ENCODE peak calls at places on chromosome 22, in eight cellular contexts. K is pancreas, S is left ventricle myocardium inferior, G is tibial artery, O is GM12864, L is HL-60, H is choroid plexus epithelial cell, N is brain microvascular endothelial cell. I is an unnamed sample.

GRCh38 chr22:22811016-22812009 is 76.3 kb upstream of the IGLL5 start:
- DNase-seq in S (no peak), L (peak), H (no peak), G (no peak), N (no peak), O (no peak), K (no peak), I (no peak)

GRCh38 chr22:49429066-49429465 is 398.6 kb downstream of the BRD1 start:
- DNase-seq in N (no peak), S (no peak), O (no peak), L (no peak), G (no peak), K (no peak), H (no peak), I (no peak)

GRCh38 chr22:17167486-17167885 is 8.4 kb upstream of the HDHD5 start:
- DNase-seq in K (peak), S (peak), N (no peak), L (no peak), H (no peak), O (no peak), G (peak), I (no peak)

GRCh38 chr22:39300198-39300830 is 19.1 kb downstream of the RPL3 start:
- DNase-seq in S (peak), N (no peak), G (peak), O (no peak), K (no peak), L (peak), H (no peak), I (no peak)

GRCh38 chr22:23313791-23314567 is 133.7 kb downstream of the BCR start:
- DNase-seq in G (no peak), H (no peak), N (no peak), K (no peak), O (no peak), L (no peak), S (no peak), I (no peak)

GRCh38 chr22:39980635-39981034 is 14.1 kb upstream of the FAM83F start:
- DNase-seq in N (no peak), L (no peak), G (no peak), K (no peak), S (no peak), O (no peak), H (peak), I (no peak)

GRCh38 chr22:35656284-35656752 is 8.1 kb downstream of the APOL6 start:
- DNase-seq in O (no peak), K (no peak), L (no peak), G (no peak), S (no peak), N (no peak), H (peak), I (no peak)

GRCh38 chr22:49975543-49976389 is 15.2 kb downstream of the PIM3 start:
- DNase-seq in G (peak), L (no peak), S (peak), K (peak), H (no peak), O (no peak), N (no peak), I (no peak)

GRCh38 chr22:35541254-35541748 is 670 bp downstream of the RASD2 start:
- DNase-seq in N (no peak), H (no peak), G (no peak), L (no peak), K (peak), O (no peak), S (no peak), I (no peak)

GRCh38 chr22:19005905-19006304 is 69.8 kb upstream of the PRODH start:
- DNase-seq in N (no peak), G (no peak), H (no peak), S (no peak), K (no peak), L (no peak), O (no peak), I (no peak)

GRCh38 chr22:28018461-28018927 is 99.4 kb upstream of the PITPNB start:
- DNase-seq in K (no peak), G (peak), H (no peak), N (no peak), L (no peak), O (no peak), S (peak), I (no peak)

GRCh38 chr22:49915610-49916009 is 2.6 kb downstream of the ALG12 start:
- DNase-seq in O (no peak), G (no peak), L (no peak), K (no peak), H (no peak), S (no peak), N (no peak), I (no peak)

GRCh38 chr22:39518124-39518786 is 2.1 kb upstream of the ATF4 start:
- DNase-seq in S (no peak), O (no peak), G (no peak), H (peak), L (no peak), N (no peak), K (no peak), I (no peak)

GRCh38 chr22:30647536-30647935 is 12.0 kb downstream of the SLC35E4 start:
- DNase-seq in O (no peak), H (no peak), S (no peak), K (no peak), L (no peak), G (no peak), N (no peak), I (no peak)

GRCh38 chr22:49768961-49769690 is 58.5 kb downstream of the BRD1 start:
- DNase-seq in H (peak), S (peak), G (peak), O (no peak), N (no peak), K (peak), L (no peak), I (no peak)

GRCh38 chr22:31284241-31284745 is 8.0 kb downstream of the PIK3IP1 start:
- DNase-seq in K (no peak), S (no peak), H (no peak), N (no peak), O (no peak), L (no peak), G (no peak), I (no peak)

GRCh38 chr22:43001271-43002197 is 13.4 kb downstream of the PACSIN2 start:
- DNase-seq in H (peak), L (no peak), K (no peak), G (no peak), S (no peak), O (no peak), N (peak), I (peak)

GRCh38 chr22:27238935-27239510 is 562.5 kb downstream of the MN1 start:
- DNase-seq in N (peak), O (no peak), H (peak), G (peak), S (peak), K (peak), L (no peak), I (peak)

GRCh38 chr22:42662114-42663021 is 13.2 kb upstream of the CYB5R3 start:
- DNase-seq in O (no peak), G (peak), N (peak), S (peak), H (peak), L (no peak), K (peak), I (peak)

GRCh38 chr22:22196018-22196533 is 48.5 kb upstream of the VPREB1 start:
- DNase-seq in H (no peak), N (no peak), K (no peak), G (no peak), L (no peak), O (peak), S (no peak), I (no peak)

GRCh38 chr22:39173787-39174497 is 21.5 kb upstream of the CBX7 start:
- DNase-seq in O (no peak), L (no peak), N (no peak), G (peak), K (no peak), H (peak), S (no peak), I (no peak)

GRCh38 chr22:25853501-25853900 is 111.5 kb downstream of the MYO18B start:
- DNase-seq in L (no peak), H (no peak), S (no peak), O (no peak), K (no peak), G (no peak), N (no peak), I (no peak)

GRCh38 chr22:19522190-19522880 is 1.9 kb downstream of the CLDN5 start:
- DNase-seq in G (no peak), L (no peak), O (no peak), K (no peak), N (no peak), H (no peak), S (peak), I (no peak)

GRCh38 chr22:49181942-49182341 is 645.7 kb downstream of the BRD1 start:
- DNase-seq in N (no peak), K (no peak), O (no peak), H (no peak), G (no peak), S (no peak), L (no peak), I (no peak)

DNA sequence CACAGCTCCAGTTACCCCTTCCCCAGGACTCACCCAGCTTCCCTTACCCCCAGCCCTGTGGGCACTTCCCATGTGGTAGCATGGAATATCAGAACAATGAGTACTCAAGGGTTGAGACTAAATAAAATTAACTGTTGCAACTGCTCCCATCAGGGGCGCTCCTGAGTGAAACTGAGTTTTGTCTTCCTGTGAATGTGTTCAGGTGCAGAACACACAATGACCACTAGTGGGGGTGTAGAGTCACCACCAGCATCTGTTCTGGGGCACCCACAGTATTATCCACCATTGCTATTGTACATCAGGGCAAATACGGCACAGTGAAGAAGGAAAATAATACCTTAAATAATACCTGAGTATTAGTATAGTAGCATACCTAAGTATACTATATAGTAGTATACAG is 689.7 kb downstream of the TBC1D22A start:
- DNase-seq in G (no peak), L (peak), O (no peak), S (no peak), H (no peak), K (no peak), N (no peak), I (no peak)
- TF ChIP-seq CTCF in G (no peak), L (peak), O (peak), S (peak), H (no peak), K (no peak), N (peak), I (peak)

GRCh38 chr22:24330636-24331035 is 60.0 kb downstream of the SPECC1L start:
- DNase-seq in L (no peak), H (peak), O (no peak), N (peak), K (no peak), G (no peak), S (no peak), I (no peak)
- H3K4me3 ChIP-seq in L (no peak), H (no peak), O (no peak), N (no peak), K (no peak), G (no peak), S (no peak), I (no peak)

DNA sequence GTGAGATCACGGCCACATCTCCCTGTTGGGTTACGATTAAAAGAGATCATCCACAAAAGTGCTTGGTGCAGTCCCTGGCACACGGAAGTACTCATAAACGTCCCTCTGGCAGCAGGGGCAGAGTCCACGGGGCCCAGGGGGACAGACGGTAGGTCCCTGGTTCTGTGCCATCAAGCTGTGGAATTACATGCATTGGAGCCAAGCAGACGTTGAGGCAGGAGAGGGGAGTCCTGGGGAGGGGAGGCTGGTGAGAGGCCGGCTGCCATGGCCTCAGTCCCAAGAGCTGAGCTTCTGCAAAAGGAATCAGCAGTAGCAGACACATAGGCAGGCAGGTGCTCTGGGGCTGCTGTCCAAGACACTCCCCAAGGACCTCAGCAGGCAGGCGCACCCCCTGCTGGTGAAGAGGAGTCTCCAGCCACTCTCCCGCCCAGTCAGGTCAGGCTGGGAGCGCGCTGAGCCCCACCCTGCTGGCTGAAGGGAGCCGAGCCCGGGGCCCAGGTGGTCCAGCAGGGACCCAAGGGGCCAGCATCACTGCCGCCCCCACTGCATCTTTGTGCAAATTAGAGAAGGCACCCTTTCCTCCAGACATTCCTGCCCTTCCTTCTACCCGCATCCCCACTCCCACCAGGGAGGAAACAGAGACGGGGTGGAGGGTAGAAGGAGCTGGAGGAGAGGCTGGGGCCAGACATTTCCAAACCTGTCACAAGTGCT is 7.6 kb upstream of the KCTD17 start:
- DNase-seq in H (peak), S (peak), O (peak), G (no peak), L (peak), N (no peak), K (peak), I (no peak)
- TF ChIP-seq CTCF in H (peak), S (peak), O (peak), G (no peak), L (peak), N (peak), K (peak), I (peak)

GRCh38 chr22:44360686-44361381 is 48.1 kb upstream of the SHISAL1 start:
- DNase-seq in S (peak), O (no peak), H (peak), N (peak), G (peak), L (no peak), K (no peak), I (peak)
- H3K4me3 ChIP-seq in S (no peak), O (no peak), H (no peak), N (no peak), G (peak), L (no peak), K (no peak), I (no peak)

GRCh38 chr22:47114813-47115517 is 352.5 kb downstream of the TBC1D22A start:
- DNase-seq in L (no peak), O (no peak), K (no peak), N (no peak), S (no peak), G (peak), H (no peak), I (no peak)

GRCh38 chr22:47113880-47114415 is 351.5 kb downstream of the TBC1D22A start:
- DNase-seq in L (no peak), S (no peak), N (no peak), K (no peak), G (peak), H (no peak), O (no peak), I (no peak)

GRCh38 chr22:47112566-47112965 is 350.1 kb downstream of the TBC1D22A start:
- DNase-seq in O (no peak), S (no peak), N (no peak), H (no peak), G (peak), K (no peak), L (no peak), I (no peak)

GRCh38 chr22:47111626-47112373 is 349.4 kb downstream of the TBC1D22A start:
- DNase-seq in S (no peak), H (peak), L (no peak), K (no peak), G (peak), N (peak), O (no peak), I (peak)

DNA sequence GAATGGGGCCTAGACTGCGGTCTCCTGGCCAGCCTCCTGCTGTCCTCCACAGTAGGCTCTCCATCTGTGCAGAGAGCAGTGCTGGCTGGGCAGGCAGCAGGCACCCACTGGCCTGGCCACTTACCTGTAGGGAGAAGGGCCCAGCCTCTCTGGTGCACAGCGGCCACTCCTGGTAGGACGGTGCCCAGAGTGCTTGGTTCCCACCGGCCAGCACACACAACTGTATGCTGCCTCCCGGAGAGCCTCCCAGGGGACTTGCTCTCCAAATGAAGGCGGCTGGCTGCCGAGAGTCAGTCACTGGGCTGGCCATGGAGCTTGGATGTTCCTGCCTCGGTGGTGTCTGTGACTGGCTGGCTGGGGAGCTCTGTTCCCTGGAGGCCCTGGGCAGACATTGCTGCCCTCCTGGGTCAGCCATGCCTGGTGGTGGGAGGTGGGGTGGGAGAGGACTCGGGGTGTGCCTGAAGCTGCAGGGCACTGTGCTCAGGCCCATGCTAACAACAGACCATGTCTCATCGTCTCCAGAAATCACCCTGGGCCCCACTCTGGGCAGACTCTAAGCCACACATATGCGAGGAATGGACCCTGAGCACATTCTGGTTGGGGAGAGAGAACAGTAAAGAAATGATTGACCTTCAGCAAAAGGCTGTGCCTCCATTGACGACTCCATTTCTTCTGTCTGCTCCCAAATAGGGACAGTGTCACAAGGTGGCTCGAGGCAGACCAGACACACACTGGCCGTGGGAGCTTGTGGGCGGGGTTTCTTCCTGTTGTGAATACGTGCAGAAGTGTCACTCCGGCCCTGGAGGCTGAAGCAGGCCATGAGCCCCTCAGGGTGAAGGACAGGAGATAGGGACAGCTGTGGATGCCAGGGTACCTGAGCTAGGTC is 350.8 kb downstream of the TBC1D22A start:
- DNase-seq in G (peak), O (no peak), H (no peak), S (no peak), K (no peak), N (no peak), L (no peak), I (no peak)
- TF ChIP-seq CTCF in G (no peak), O (no peak), H (no peak), S (no peak), K (no peak), N (no peak), L (no peak), I (no peak)

DNA sequence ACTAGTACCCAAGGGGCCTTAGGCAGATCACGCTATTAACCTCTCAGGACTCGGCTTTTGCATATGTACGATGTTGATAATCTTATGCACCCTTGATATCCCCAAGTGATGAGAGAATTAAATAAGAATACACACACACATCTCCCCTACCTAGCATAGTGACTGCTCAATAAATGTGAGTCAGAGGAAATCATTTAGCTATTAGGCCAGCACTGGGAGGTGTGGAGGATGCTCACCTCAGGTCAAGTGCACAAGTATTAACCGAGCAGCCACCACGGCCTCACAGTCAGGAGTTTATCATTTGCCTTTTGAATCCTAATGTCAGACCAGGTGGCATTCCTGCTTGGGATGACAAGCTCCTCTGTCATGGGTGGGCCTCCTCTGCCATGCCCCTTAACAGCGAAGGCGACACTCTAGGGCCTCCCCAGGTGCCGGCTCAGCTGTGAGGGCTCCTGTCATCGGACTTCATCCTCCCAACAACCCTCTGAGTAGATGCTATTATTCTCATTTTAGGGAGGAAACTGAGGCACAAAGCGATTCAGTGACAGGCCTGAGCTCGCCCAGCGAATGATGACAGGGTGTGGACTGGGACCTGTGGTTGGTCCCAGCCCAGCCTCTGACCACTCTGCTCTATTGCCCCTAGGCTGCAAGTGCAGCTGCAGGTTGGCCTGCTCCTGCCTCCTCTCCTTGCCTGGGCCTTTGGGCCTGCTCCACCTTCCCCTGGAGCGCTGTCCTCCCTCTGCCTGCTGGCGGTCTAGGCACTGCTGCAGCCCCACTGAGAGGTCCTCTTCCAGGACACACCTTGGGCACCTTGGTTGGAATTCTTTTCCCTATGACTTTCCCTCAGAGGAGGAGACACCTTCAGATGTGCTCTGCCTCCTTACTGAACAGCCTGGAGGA is 5.0 kb upstream of the SOX10 start:
- DNase-seq in O (no peak), G (no peak), H (no peak), N (no peak), S (no peak), K (no peak), L (no peak), I (no peak)
- H3K4me3 ChIP-seq in O (no peak), G (no peak), H (no peak), N (no peak), S (no peak), K (no peak), L (no peak), I (no peak)

GRCh38 chr22:37634505-37635002 is 4.9 kb upstream of the SH3BP1 start:
- DNase-seq in H (no peak), O (no peak), S (no peak), N (no peak), G (no peak), L (peak), K (no peak), I (peak)
- TF ChIP-seq CTCF in H (peak), O (peak), S (no peak), N (peak), G (peak), L (peak), K (no peak), I (peak)

I was measured in astrocyte of the spinal cord.